ENCODE peak calls at places on chromosomes 5 and 9, in six cellular contexts. Z, N, U, V, J and B are unnamed samples.

GRCh38 chr5:148090780-148091221 is 27.0 kb downstream of the SPINK5 start:
- DNase-seq in Z (no peak), N (peak; percentile 36), U (no peak), V (peak; percentile 6), J (no peak), B (no peak)

GRCh38 chr9:126722922-126723806 is 81.7 kb upstream of the ZBTB43 start:
- DNase-seq in Z (no peak), N (no peak), U (peak; percentile 43), V (no peak), J (no peak), B (no peak)

GRCh38 chr5:84274585-84275468 is 109.9 kb downstream of the EDIL3 start:
- DNase-seq in Z (no peak), N (no peak), U (no peak), V (no peak), J (no peak), B (peak; percentile 31)

GRCh38 chr9:76620586-76620985 is 143.7 kb upstream of the PCA3 start:
- DNase-seq in Z (no peak), N (no peak), U (no peak), V (no peak), J (no peak), B (no peak)

GRCh38 chr9:85045271-85045670 is 375.7 kb downstream of the NTRK2 start:
- DNase-seq in Z (no peak), N (no peak), U (no peak), V (no peak), J (no peak), B (no peak)

GRCh38 chr5:84372066-84372700 is 12.5 kb downstream of the EDIL3 start:
- DNase-seq in Z (no peak), N (no peak), U (no peak), V (no peak), J (no peak), B (peak; percentile 91)

GRCh38 chr5:109177782-109178181 is 232.0 kb downstream of the PJA2 start:
- DNase-seq in Z (no peak), N (no peak), U (no peak), V (no peak), J (no peak), B (no peak)

GRCh38 chr9:124392254-124392653 is 23.0 kb downstream of the PSMB7 start:
- DNase-seq in Z (no peak), N (peak; percentile 83), U (no peak), V (no peak), J (no peak), B (peak; percentile 6)

GRCh38 chr9:18707078-18707477 is 233.1 kb downstream of the ADAMTSL1 start:
- DNase-seq in Z (no peak), N (no peak), U (no peak), V (no peak), J (no peak), B (no peak)

GRCh38 chr5:78964889-78965288 is 20.2 kb downstream of the ARSB start:
- DNase-seq in Z (no peak), N (peak; percentile 55), U (no peak), V (no peak), J (no peak), B (no peak)

GRCh38 chr9:36597412-36598178 is 24.9 kb downstream of the MELK start:
- DNase-seq in Z (peak; percentile 23), N (no peak), U (no peak), V (peak; percentile 18), J (no peak), B (peak; percentile 2)

GRCh38 chr9:74760031-74760700 is 127.6 kb downstream of the TRPM6 start:
- DNase-seq in Z (no peak), N (peak; percentile 82), U (no peak), V (no peak), J (no peak), B (peak; percentile 58)

GRCh38 chr5:174431504-174431903 is 292.9 kb upstream of the MSX2 start:
- DNase-seq in Z (no peak), N (no peak), U (no peak), V (no peak), J (no peak), B (no peak)

GRCh38 chr9:70389642-70390266 is 24.7 kb downstream of the KLF9 start:
- DNase-seq in Z (no peak), N (no peak), U (no peak), V (no peak), J (peak; percentile 59), B (no peak)

GRCh38 chr9:101062686-101063085 is 34.2 kb downstream of the PLPPR1 start:
- DNase-seq in Z (no peak), N (no peak), U (no peak), V (no peak), J (no peak), B (no peak)

GRCh38 chr5:157390179-157390923 is 69.7 kb upstream of the NIPAL4 start:
- DNase-seq in Z (no peak), N (peak; percentile 100), U (peak; percentile 14), V (no peak), J (no peak), B (peak; percentile 87)

GRCh38 chr5:75245023-75245422 is 8.3 kb upstream of the ANKRD31 start:
- DNase-seq in Z (no peak), N (no peak), U (no peak), V (no peak), J (no peak), B (no peak)

GRCh38 chr5:136087961-136088871 is 44.4 kb upstream of the SMAD5 start:
- DNase-seq in Z (no peak), N (no peak), U (no peak), V (no peak), J (peak; percentile 84), B (peak; percentile 33)

GRCh38 chr9:136328622-136329041 is 1.3 kb downstream of the GPSM1 start:
- DNase-seq in Z (no peak), N (no peak), U (no peak), V (no peak), J (no peak), B (peak; percentile 45)

GRCh38 chr5:76855961-76856360 is 6.1 kb downstream of the S100Z start:
- DNase-seq in Z (no peak), N (no peak), U (no peak), V (no peak), J (no peak), B (no peak)

GRCh38 chr5:430214-430925 is 12.6 kb upstream of the EXOC3 start:
- DNase-seq in Z (no peak), N (no peak), U (no peak), V (no peak), J (no peak), B (peak; percentile 45)

GRCh38 chr5:172336264-172336663 is 52.7 kb upstream of the UBTD2 start:
- DNase-seq in Z (no peak), N (no peak), U (no peak), V (no peak), J (no peak), B (no peak)

GRCh38 chr9:35575478-35575877 is 29.6 kb upstream of the TESK1 start:
- DNase-seq in Z (no peak), N (no peak), U (no peak), V (no peak), J (no peak), B (no peak)

GRCh38 chr5:41445937-41446563 is 64.4 kb downstream of the PLCXD3 start:
- DNase-seq in Z (no peak), N (no peak), U (no peak), V (no peak), J (peak; percentile 60), B (no peak)

GRCh38 chr5:28408186-28408585 is 1369.8 kb upstream of the CDH9 start:
- DNase-seq in Z (no peak), N (peak; percentile 55), U (no peak), V (no peak), J (no peak), B (peak; percentile 0)

GRCh38 chr9:138022121-138022741 is 144.6 kb downstream of the CACNA1B start:
- DNase-seq in Z (no peak), N (no peak), U (no peak), V (peak; percentile 18), J (peak; percentile 18), B (no peak)